ENCODE peak calls at places on chromosomes 16 and 17, in nine cellular contexts. One of them, this sample, is unnamed.

GRCh38 chr16:57801098-57801855 is 1.0 kb downstream of the KIFC3 start:
- DNase-seq in transverse colon: no peak
- DNase-seq in A549: peak; percentile 62
- DNase-seq in tibial nerve: no peak
- DNase-seq in sigmoid colon: no peak
- DNase-seq in H1: no peak
- DNase-seq in upper lobe of left lung: no peak
- DNase-seq in ovary: peak; percentile 13
- DNase-seq in SK-N-SH: peak; percentile 58
- DNase-seq in this sample: no peak

GRCh38 chr16:67514382-67514828 is 14.2 kb upstream of the RIPOR1 start:
- DNase-seq in transverse colon: peak; percentile 85
- DNase-seq in A549: peak; percentile 69
- DNase-seq in tibial nerve: peak; percentile 66
- DNase-seq in sigmoid colon: peak; percentile 90
- DNase-seq in H1: no peak
- DNase-seq in upper lobe of left lung: peak; percentile 84
- DNase-seq in ovary: peak; percentile 73
- DNase-seq in SK-N-SH: peak; percentile 61
- DNase-seq in this sample: peak; percentile 86

GRCh38 chr17:79326814-79327213 is 252.2 kb downstream of the ENGASE start:
- DNase-seq in transverse colon: no peak
- DNase-seq in A549: no peak
- DNase-seq in tibial nerve: no peak
- DNase-seq in sigmoid colon: no peak
- DNase-seq in H1: no peak
- DNase-seq in upper lobe of left lung: no peak
- DNase-seq in ovary: no peak
- DNase-seq in SK-N-SH: no peak
- DNase-seq in this sample: no peak

GRCh38 chr17:81722184-81723120 is 10.4 kb downstream of the SLC25A10 start:
- DNase-seq in transverse colon: peak; percentile 93
- DNase-seq in A549: no peak
- DNase-seq in tibial nerve: no peak
- DNase-seq in sigmoid colon: peak; percentile 68
- DNase-seq in H1: no peak
- DNase-seq in upper lobe of left lung: peak; percentile 82
- DNase-seq in ovary: no peak
- DNase-seq in SK-N-SH: peak; percentile 64
- DNase-seq in this sample: peak; percentile 94

GRCh38 chr16:71722801-71723536 is 1.5 kb downstream of the PHLPP2 start:
- DNase-seq in transverse colon: peak; percentile 80
- DNase-seq in A549: peak; percentile 77
- DNase-seq in tibial nerve: peak; percentile 30
- DNase-seq in sigmoid colon: peak; percentile 86
- DNase-seq in H1: peak; percentile 50
- DNase-seq in upper lobe of left lung: peak; percentile 74
- DNase-seq in ovary: peak; percentile 65
- DNase-seq in SK-N-SH: peak; percentile 88
- DNase-seq in this sample: peak; percentile 59

GRCh38 chr17:58576679-58577367 is 62.4 kb upstream of the MTMR4 start:
- DNase-seq in transverse colon: no peak
- DNase-seq in A549: no peak
- DNase-seq in tibial nerve: no peak
- DNase-seq in sigmoid colon: no peak
- DNase-seq in H1: no peak
- DNase-seq in upper lobe of left lung: no peak
- DNase-seq in ovary: no peak
- DNase-seq in SK-N-SH: no peak
- DNase-seq in this sample: no peak

GRCh38 chr17:18247613-18248001 is 10.9 kb downstream of the FLII start:
- DNase-seq in transverse colon: no peak
- DNase-seq in A549: no peak
- DNase-seq in tibial nerve: no peak
- DNase-seq in sigmoid colon: no peak
- DNase-seq in H1: no peak
- DNase-seq in upper lobe of left lung: no peak
- DNase-seq in ovary: peak; percentile 70
- DNase-seq in SK-N-SH: no peak
- DNase-seq in this sample: peak; percentile 62

GRCh38 chr16:85652431-85653221 is 36.1 kb downstream of the GINS2 start:
- DNase-seq in transverse colon: peak; percentile 61
- DNase-seq in A549: peak; percentile 25
- DNase-seq in tibial nerve: no peak
- DNase-seq in sigmoid colon: peak; percentile 92
- DNase-seq in H1: no peak
- DNase-seq in upper lobe of left lung: no peak
- DNase-seq in ovary: peak; percentile 69
- DNase-seq in SK-N-SH: peak; percentile 83
- DNase-seq in this sample: peak; percentile 63

GRCh38 chr16:13471036-13471435 is 448.9 kb upstream of the ERCC4 start:
- DNase-seq in transverse colon: no peak
- DNase-seq in A549: no peak
- DNase-seq in tibial nerve: no peak
- DNase-seq in sigmoid colon: no peak
- DNase-seq in H1: no peak
- DNase-seq in upper lobe of left lung: no peak
- DNase-seq in ovary: no peak
- DNase-seq in SK-N-SH: no peak
- DNase-seq in this sample: no peak

GRCh38 chr17:77499699-77500435 is 359.1 kb downstream of the SEC14L1 start:
- DNase-seq in transverse colon: peak; percentile 3
- DNase-seq in A549: no peak
- DNase-seq in tibial nerve: no peak
- DNase-seq in sigmoid colon: peak; percentile 56
- DNase-seq in H1: no peak
- DNase-seq in upper lobe of left lung: peak; percentile 17
- DNase-seq in ovary: no peak
- DNase-seq in SK-N-SH: peak; percentile 39
- DNase-seq in this sample: no peak

GRCh38 chr17:83078378-83079339 is 750 bp upstream of the METRNL start:
- DNase-seq in transverse colon: no peak
- DNase-seq in A549: no peak
- DNase-seq in tibial nerve: no peak
- DNase-seq in sigmoid colon: peak; percentile 80
- DNase-seq in H1: no peak
- DNase-seq in upper lobe of left lung: no peak
- DNase-seq in ovary: no peak
- DNase-seq in SK-N-SH: peak; percentile 77
- DNase-seq in this sample: no peak

GRCh38 chr17:50203589-50204345 is 2.3 kb upstream of the COL1A1 start:
- DNase-seq in transverse colon: peak; percentile 8
- DNase-seq in A549: no peak
- DNase-seq in tibial nerve: no peak
- DNase-seq in sigmoid colon: peak; percentile 62
- DNase-seq in H1: no peak
- DNase-seq in upper lobe of left lung: no peak
- DNase-seq in ovary: peak; percentile 44
- DNase-seq in SK-N-SH: no peak
- DNase-seq in this sample: no peak

GRCh38 chr16:3980311-3981111 is 100.0 kb upstream of the CREBBP start:
- DNase-seq in transverse colon: no peak
- DNase-seq in A549: no peak
- DNase-seq in tibial nerve: no peak
- DNase-seq in sigmoid colon: no peak
- DNase-seq in H1: no peak
- DNase-seq in upper lobe of left lung: no peak
- DNase-seq in ovary: peak; percentile 59
- DNase-seq in SK-N-SH: peak; percentile 59
- DNase-seq in this sample: no peak

DNA sequence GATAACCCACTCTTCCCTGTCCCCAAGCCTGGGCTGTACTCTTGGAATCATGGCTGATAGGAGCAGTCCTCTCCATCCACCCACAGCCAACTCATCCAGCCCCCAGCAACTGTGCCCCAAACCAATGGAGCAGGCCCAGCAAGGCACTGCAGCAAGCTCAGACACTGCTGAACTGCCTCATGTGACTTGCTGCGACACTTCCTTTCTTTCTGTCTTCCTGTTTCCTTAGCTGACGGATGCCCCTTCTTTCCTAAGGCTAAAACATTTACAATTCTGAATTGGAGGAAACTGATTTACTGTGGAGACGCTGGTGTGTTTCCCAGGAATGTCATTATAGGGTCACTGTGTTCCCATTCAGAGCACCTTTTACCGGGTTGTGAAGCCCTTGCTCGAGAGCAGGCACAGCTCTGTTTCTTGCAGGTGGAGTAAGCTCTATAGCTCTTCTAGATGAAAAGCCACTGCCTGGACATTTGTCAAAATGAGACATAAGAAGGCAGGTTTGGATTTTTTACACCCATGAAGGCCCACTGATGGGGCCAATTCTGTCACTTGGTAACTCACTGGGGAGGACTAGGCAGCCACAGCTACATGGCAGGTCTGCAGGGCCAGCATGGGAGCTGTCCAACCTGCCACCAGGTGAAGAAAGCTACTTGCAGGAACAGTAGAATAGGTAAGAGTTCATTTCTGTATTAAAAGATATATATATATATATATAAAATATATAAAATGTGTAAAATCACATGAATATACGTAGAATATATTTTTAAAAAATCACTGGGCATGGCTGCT is 27.4 kb downstream of the TMEM11 start:
- DNase-seq in transverse colon: no peak
- DNase-seq in A549: no peak
- DNase-seq in tibial nerve: no peak
- DNase-seq in sigmoid colon: no peak
- DNase-seq in H1: no peak
- DNase-seq in upper lobe of left lung: peak; percentile 40
- DNase-seq in ovary: no peak
- DNase-seq in SK-N-SH: no peak
- DNase-seq in this sample: no peak
- TF ChIP-seq EP300 in transverse colon: no peak
- TF ChIP-seq EP300 in A549: no peak
- TF ChIP-seq EP300 in tibial nerve: no peak
- TF ChIP-seq EP300 in sigmoid colon: no peak
- TF ChIP-seq EP300 in H1: no peak
- TF ChIP-seq EP300 in upper lobe of left lung: no peak
- TF ChIP-seq EP300 in ovary: no peak
- TF ChIP-seq EP300 in SK-N-SH: no peak
- TF ChIP-seq EP300 in this sample: no peak

GRCh38 chr16:20621406-20621805 is 45.2 kb upstream of the ACSM2B start:
- DNase-seq in transverse colon: no peak
- DNase-seq in A549: no peak
- DNase-seq in tibial nerve: no peak
- DNase-seq in sigmoid colon: no peak
- DNase-seq in H1: no peak
- DNase-seq in upper lobe of left lung: no peak
- DNase-seq in ovary: no peak
- DNase-seq in SK-N-SH: no peak
- DNase-seq in this sample: no peak
- H3K4me3 ChIP-seq in transverse colon: no peak overlapping the region
- H3K4me3 ChIP-seq in A549: no peak overlapping the region
- H3K4me3 ChIP-seq in tibial nerve: no peak overlapping the region
- H3K4me3 ChIP-seq in sigmoid colon: no peak overlapping the region
- H3K4me3 ChIP-seq in H1: no peak overlapping the region
- H3K4me3 ChIP-seq in upper lobe of left lung: no peak overlapping the region
- H3K4me3 ChIP-seq in ovary: no peak overlapping the region
- H3K4me3 ChIP-seq in SK-N-SH: no peak overlapping the region
- H3K4me3 ChIP-seq in this sample: no peak overlapping the region

DNA sequence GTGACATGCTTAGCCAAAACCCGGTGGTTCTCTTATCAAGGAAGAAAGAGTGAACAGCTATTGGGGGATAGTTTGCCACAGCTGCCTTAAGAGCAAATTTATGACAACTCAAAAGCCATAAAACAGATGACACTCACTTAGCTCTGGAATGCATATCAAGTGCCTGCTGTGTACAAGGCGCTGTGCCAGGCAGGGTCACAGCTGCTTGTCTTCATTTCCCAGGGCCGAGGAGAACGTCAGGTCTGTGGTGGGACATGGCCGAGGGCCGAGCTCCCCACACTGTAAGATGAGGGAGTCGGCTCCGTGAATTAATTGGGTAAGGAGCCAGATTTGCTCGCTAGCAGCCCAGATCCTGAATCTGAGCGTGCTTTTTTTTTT is 14.0 kb downstream of the EEF2K start:
- DNase-seq in transverse colon: peak; percentile 48
- DNase-seq in A549: no peak
- DNase-seq in tibial nerve: no peak
- DNase-seq in sigmoid colon: peak; percentile 86
- DNase-seq in H1: no peak
- DNase-seq in upper lobe of left lung: peak; percentile 29
- DNase-seq in ovary: peak; percentile 62
- DNase-seq in SK-N-SH: no peak
- DNase-seq in this sample: no peak
- H3K27ac ChIP-seq in transverse colon: peak overlapping the region; percentile 37
- H3K27ac ChIP-seq in A549: no peak overlapping the region
- H3K27ac ChIP-seq in tibial nerve: peak overlapping the region; percentile 35
- H3K27ac ChIP-seq in sigmoid colon: peak overlapping the region; percentile 56
- H3K27ac ChIP-seq in H1: no peak overlapping the region
- H3K27ac ChIP-seq in upper lobe of left lung: peak overlapping the region; percentile 67
- H3K27ac ChIP-seq in ovary: no peak overlapping the region
- H3K27ac ChIP-seq in SK-N-SH: no peak overlapping the region
- H3K27ac ChIP-seq in this sample: no peak overlapping the region

DNA sequence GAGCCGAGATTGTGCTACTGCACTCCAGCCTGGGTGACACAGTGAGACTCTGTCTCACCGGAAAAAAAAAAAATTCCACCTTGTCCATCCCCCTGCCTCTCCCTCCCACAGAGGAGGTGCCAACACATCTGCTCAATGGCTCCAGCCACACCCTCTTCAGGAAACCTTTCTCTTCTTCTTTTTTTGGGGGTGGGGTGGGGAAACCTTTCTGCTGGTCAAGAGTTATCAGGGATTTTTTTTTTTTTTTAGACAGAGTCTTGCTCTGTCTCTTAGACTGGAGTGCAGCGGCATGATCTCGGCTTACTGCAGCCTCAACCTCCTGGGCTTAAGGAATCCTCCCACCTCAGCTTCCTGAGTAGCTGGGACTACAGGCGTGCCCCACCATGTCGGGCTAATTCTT is 18.7 kb downstream of the TNS4 start:
- DNase-seq in transverse colon: no peak
- DNase-seq in A549: no peak
- DNase-seq in tibial nerve: no peak
- DNase-seq in sigmoid colon: no peak
- DNase-seq in H1: no peak
- DNase-seq in upper lobe of left lung: no peak
- DNase-seq in ovary: no peak
- DNase-seq in SK-N-SH: no peak
- DNase-seq in this sample: no peak
- TF ChIP-seq EP300 in transverse colon: no peak
- TF ChIP-seq EP300 in A549: no peak
- TF ChIP-seq EP300 in tibial nerve: no peak
- TF ChIP-seq EP300 in sigmoid colon: no peak
- TF ChIP-seq EP300 in H1: no peak
- TF ChIP-seq EP300 in upper lobe of left lung: no peak
- TF ChIP-seq EP300 in ovary: no peak
- TF ChIP-seq EP300 in SK-N-SH: no peak
- TF ChIP-seq EP300 in this sample: no peak

This sample was measured in stomach.